ENCODE peak calls at places on chromosomes 13 and 19, in seven cellular contexts. O is stimulated activated CD4-positive, alpha-beta T cell treated with anti-CD3 and anti-CD28 coated beads, TNF-alpha, amount 100 ng/mL, for 48 hours; D is left cardiac atrium; X is immature natural killer cell; N is OCI-LY7; P is activated naive CD4-positive, alpha-beta T cell treated with anti-CD3 and anti-CD28 coated beads for 36 hours; H is activated T-helper 1 cell treated with anti-CD3 and anti-CD28 coated beads, Interleukin-12 subunit alpha, Interleukin-12 subunit beta, Interleukin-2, Interleukin-4 antibody, amounts not matched to agents 30 ng/mL and 10 ng/mL and 1 ng/mL, durations not matched to agents 14 hours and 24 hours and 36 hours. Q is an unnamed sample.

GRCh38 chr19:41623360-41623759 is 3.5 kb downstream of the CEACAM4 start:
- DNase-seq in O (no peak), D (no peak), X (no peak), N (no peak), P (no peak), H (no peak), Q (no peak)

GRCh38 chr19:31231181-31231580 is 118.1 kb downstream of the TSHZ3 start:
- DNase-seq in O (no peak), D (no peak), X (no peak), N (no peak), P (no peak), H (no peak), Q (no peak)

GRCh38 chr13:112849500-112849899 is 119.5 kb upstream of the MCF2L start:
- DNase-seq in O (no peak), D (no peak), X (no peak), N (peak), P (no peak), H (no peak), Q (no peak)

GRCh38 chr19:49403404-49404187 is 15.5 kb downstream of the KASH5 start:
- DNase-seq in O (no peak), D (no peak), X (no peak), N (peak), P (no peak), H (no peak), Q (no peak)

GRCh38 chr13:75485286-75486062 is 3.5 kb upstream of the TBC1D4 start:
- DNase-seq in O (no peak), D (no peak), X (no peak), N (no peak), P (no peak), H (no peak), Q (peak)

GRCh38 chr13:48233886-48234488 is 981 bp downstream of the ITM2B start:
- DNase-seq in O (no peak), D (no peak), X (no peak), N (no peak), P (no peak), H (no peak), Q (no peak)

GRCh38 chr19:7918615-7919421 is 1.3 kb upstream of the SNAPC2 start:
- DNase-seq in O (no peak), D (no peak), X (no peak), N (no peak), P (no peak), H (no peak), Q (no peak)

GRCh38 chr19:15780595-15781418 is 6.7 kb upstream of the OR10H5 start:
- DNase-seq in O (no peak), D (no peak), X (no peak), N (no peak), P (peak), H (no peak), Q (no peak)

GRCh38 chr13:76732367-76732766 is 153.8 kb downstream of the KCTD12 start:
- DNase-seq in O (no peak), D (no peak), X (no peak), N (no peak), P (no peak), H (no peak), Q (no peak)

GRCh38 chr19:789473-790052 is 7.7 kb upstream of the PTBP1 start:
- DNase-seq in O (no peak), D (peak), X (no peak), N (no peak), P (no peak), H (no peak), Q (no peak)

GRCh38 chr19:35903550-35904179 is 1.3 kb downstream of the HCST start:
- DNase-seq in O (peak), D (peak), X (peak), N (peak), P (peak), H (peak), Q (peak)

GRCh38 chr13:99227909-99228688 is 27.4 kb downstream of the UBAC2 start:
- DNase-seq in O (no peak), D (no peak), X (no peak), N (no peak), P (peak), H (no peak), Q (peak)

GRCh38 chr13:97460004-97460756 is 26.2 kb downstream of the RAP2A start:
- DNase-seq in O (no peak), D (no peak), X (no peak), N (peak), P (peak), H (no peak), Q (peak)

GRCh38 chr19:31502536-31503170 is 153.4 kb upstream of the TSHZ3 start:
- DNase-seq in O (no peak), D (no peak), X (no peak), N (no peak), P (no peak), H (no peak), Q (no peak)

GRCh38 chr13:89375839-89376238 is 1704.7 kb downstream of the SLITRK5 start:
- DNase-seq in O (no peak), D (no peak), X (no peak), N (no peak), P (no peak), H (no peak), Q (no peak)

GRCh38 chr13:99665716-99666115 is 164.4 kb downstream of the TM9SF2 start:
- DNase-seq in O (no peak), D (no peak), X (no peak), N (no peak), P (no peak), H (no peak), Q (no peak)

GRCh38 chr13:107035778-107036177 is 467.8 kb upstream of the ARGLU1 start:
- DNase-seq in O (no peak), D (no peak), X (no peak), N (no peak), P (no peak), H (no peak), Q (no peak)

GRCh38 chr13:94667190-94667589 is 45.2 kb downstream of the SOX21 start:
- DNase-seq in O (peak), D (no peak), X (no peak), N (no peak), P (peak), H (no peak), Q (no peak)

GRCh38 chr13:107941345-107942029 is 273.8 kb downstream of the LIG4 start:
- DNase-seq in O (no peak), D (no peak), X (no peak), N (no peak), P (no peak), H (no peak), Q (no peak)

GRCh38 chr13:108915634-108916497 is 286.5 kb downstream of the MYO16 start:
- DNase-seq in O (peak), D (peak), X (peak), N (no peak), P (peak), H (peak), Q (peak)

GRCh38 chr13:99310382-99311031 is 3.3 kb upstream of the GPR183 start:
- DNase-seq in O (no peak), D (no peak), X (no peak), N (no peak), P (no peak), H (no peak), Q (peak)

GRCh38 chr19:17294051-17294891 is 9.0 kb downstream of the ABHD8 start:
- DNase-seq in O (peak), D (no peak), X (peak), N (peak), P (peak), H (peak), Q (peak)

GRCh38 chr13:100298691-100299090 is 209.8 kb downstream of the PCCA start:
- DNase-seq in O (no peak), D (no peak), X (no peak), N (no peak), P (no peak), H (no peak), Q (no peak)

GRCh38 chr19:38360351-38360750 is 14.0 kb upstream of the PSMD8 start:
- DNase-seq in O (no peak), D (no peak), X (no peak), N (peak), P (no peak), H (no peak), Q (no peak)

GRCh38 chr19:35995655-35995993 is 636 bp downstream of the SDHAF1 start:
- DNase-seq in O (peak), D (peak), X (peak), N (peak), P (peak), H (peak), Q (peak)

GRCh38 chr13:26029581-26030136 is 22.2 kb downstream of the SHISA2 start:
- DNase-seq in O (no peak), D (no peak), X (no peak), N (no peak), P (no peak), H (no peak), Q (no peak)

GRCh38 chr13:109166807-109167206 is 537.4 kb downstream of the MYO16 start:
- DNase-seq in O (no peak), D (no peak), X (no peak), N (no peak), P (no peak), H (no peak), Q (no peak)

GRCh38 chr19:56508282-56508778 is 675 bp downstream of the ZNF471 start:
- DNase-seq in O (no peak), D (no peak), X (peak), N (no peak), P (no peak), H (no peak), Q (no peak)

GRCh38 chr19:2602391-2603181 is 99.9 kb downstream of the GNG7 start:
- DNase-seq in O (no peak), D (peak), X (no peak), N (no peak), P (no peak), H (no peak), Q (no peak)

GRCh38 chr13:73337511-73337910 is 278.7 kb downstream of the KLF5 start:
- DNase-seq in O (no peak), D (no peak), X (no peak), N (no peak), P (no peak), H (no peak), Q (no peak)

GRCh38 chr13:58955546-58956385 is 1208.0 kb downstream of the DIAPH3 start:
- DNase-seq in O (no peak), D (no peak), X (no peak), N (no peak), P (no peak), H (no peak), Q (peak)

GRCh38 chr19:7731218-7731595 is 703 bp downstream of the CLEC4G start:
- DNase-seq in O (no peak), D (no peak), X (no peak), N (no peak), P (no peak), H (no peak), Q (no peak)

GRCh38 chr19:37738371-37738770 is 18.8 kb upstream of the ZNF607 start:
- DNase-seq in O (no peak), D (no peak), X (no peak), N (no peak), P (no peak), H (no peak), Q (no peak)

GRCh38 chr19:18700501-18701249 is 17.2 kb downstream of the CRTC1 start:
- DNase-seq in O (peak), D (peak), X (peak), N (peak), P (peak), H (peak), Q (peak)

GRCh38 chr19:13881692-13882418 is 4.9 kb downstream of the NANOS3 start:
- DNase-seq in O (no peak), D (no peak), X (peak), N (no peak), P (peak), H (peak), Q (peak)